ENCODE peak calls at places on chromosomes 2 and 18, in four cellular contexts. One of them, this sample, is unnamed.

GRCh38 chr2:103781401-103781800 is 1019.6 kb downstream of the TMEM182 start:
- DNase-seq in pancreas: no peak
- DNase-seq in uterus: no peak
- DNase-seq in astrocyte: no peak
- DNase-seq in this sample: no peak

GRCh38 chr2:237304763-237305514 is 109.0 kb downstream of the COL6A3 start:
- DNase-seq in pancreas: no peak
- DNase-seq in uterus: no peak
- DNase-seq in astrocyte: peak
- DNase-seq in this sample: peak

GRCh38 chr18:52588916-52589315 is 248.9 kb downstream of the DCC start:
- DNase-seq in pancreas: no peak
- DNase-seq in uterus: no peak
- DNase-seq in astrocyte: peak
- DNase-seq in this sample: no peak

GRCh38 chr2:949894-950626 is 589 bp upstream of the SNTG2 start:
- DNase-seq in pancreas: no peak
- DNase-seq in uterus: no peak
- DNase-seq in astrocyte: no peak
- DNase-seq in this sample: no peak

GRCh38 chr2:170221317-170222288 is 43.7 kb downstream of the MYO3B start:
- DNase-seq in pancreas: no peak
- DNase-seq in uterus: no peak
- DNase-seq in astrocyte: peak
- DNase-seq in this sample: no peak

GRCh38 chr2:11723061-11723371 is 23.4 kb upstream of the LPIN1 start:
- DNase-seq in pancreas: no peak
- DNase-seq in uterus: no peak
- DNase-seq in astrocyte: no peak
- DNase-seq in this sample: no peak

GRCh38 chr2:170850251-170850650 is 33.6 kb downstream of the GAD1 start:
- DNase-seq in pancreas: no peak
- DNase-seq in uterus: no peak
- DNase-seq in astrocyte: no peak
- DNase-seq in this sample: no peak

GRCh38 chr2:186780701-186781316 is 68.2 kb downstream of the ZSWIM2 start:
- DNase-seq in pancreas: no peak
- DNase-seq in uterus: no peak
- DNase-seq in astrocyte: peak
- DNase-seq in this sample: peak

GRCh38 chr2:212831671-212832199 is 293.1 kb upstream of the ERBB4 start:
- DNase-seq in pancreas: no peak
- DNase-seq in uterus: peak
- DNase-seq in astrocyte: no peak
- DNase-seq in this sample: no peak

GRCh38 chr18:12455511-12455910 is 47.8 kb downstream of the PRELID3A start:
- DNase-seq in pancreas: no peak
- DNase-seq in uterus: no peak
- DNase-seq in astrocyte: peak
- DNase-seq in this sample: peak

GRCh38 chr2:12361506-12361905 is 355.2 kb upstream of the TRIB2 start:
- DNase-seq in pancreas: no peak
- DNase-seq in uterus: no peak
- DNase-seq in astrocyte: no peak
- DNase-seq in this sample: peak

GRCh38 chr2:98346259-98347236 is at the start of gene CNGA3:
- DNase-seq in pancreas: no peak
- DNase-seq in uterus: no peak
- DNase-seq in astrocyte: peak
- DNase-seq in this sample: no peak

This sample was measured in amniotic epithelial cell.